ENCODE peak calls at places on chromosomes 6 and 20, in four cellular contexts. One of them, this sample, is unnamed.

GRCh38 chr20:63900373-63900772 is 5.4 kb downstream of the DNAJC5 start:
- DNase-seq in HFFc6: no peak
- DNase-seq in CD4-positive, alpha-beta T cell: no peak
- DNase-seq in stimulated activated CD4-positive, alpha-beta T cell treated with anti-CD3 and anti-CD28 coated beads, Interleukin-2, amount 100 ng/mL, for 48 hours: no peak
- DNase-seq in this sample: no peak

GRCh38 chr6:114534813-114535212 is 192.0 kb upstream of the HS3ST5 start:
- DNase-seq in CD4-positive, alpha-beta T cell: no peak
- DNase-seq in stimulated activated CD4-positive, alpha-beta T cell treated with anti-CD3 and anti-CD28 coated beads, Interleukin-2, amount 100 ng/mL, for 48 hours: no peak
- DNase-seq in HFFc6: no peak
- DNase-seq in this sample: no peak

GRCh38 chr6:101266063-101266462 is 127.4 kb upstream of the GRIK2 start:
- DNase-seq in stimulated activated CD4-positive, alpha-beta T cell treated with anti-CD3 and anti-CD28 coated beads, Interleukin-2, amount 100 ng/mL, for 48 hours: no peak
- DNase-seq in HFFc6: no peak
- DNase-seq in CD4-positive, alpha-beta T cell: no peak
- DNase-seq in this sample: no peak

GRCh38 chr20:45452238-45452637 is 17.3 kb upstream of the WFDC2 start:
- DNase-seq in stimulated activated CD4-positive, alpha-beta T cell treated with anti-CD3 and anti-CD28 coated beads, Interleukin-2, amount 100 ng/mL, for 48 hours: no peak
- DNase-seq in CD4-positive, alpha-beta T cell: no peak
- DNase-seq in HFFc6: no peak
- DNase-seq in this sample: no peak

GRCh38 chr6:155832596-155832995 is 377.0 kb upstream of the NOX3 start:
- DNase-seq in CD4-positive, alpha-beta T cell: no peak
- DNase-seq in HFFc6: peak; percentile 64
- DNase-seq in stimulated activated CD4-positive, alpha-beta T cell treated with anti-CD3 and anti-CD28 coated beads, Interleukin-2, amount 100 ng/mL, for 48 hours: no peak
- DNase-seq in this sample: no peak

GRCh38 chr6:72855471-72855870 is 233.6 kb downstream of the KCNQ5 start:
- DNase-seq in stimulated activated CD4-positive, alpha-beta T cell treated with anti-CD3 and anti-CD28 coated beads, Interleukin-2, amount 100 ng/mL, for 48 hours: no peak
- DNase-seq in CD4-positive, alpha-beta T cell: no peak
- DNase-seq in HFFc6: peak; percentile 27
- DNase-seq in this sample: no peak

GRCh38 chr6:170023620-170024521 is 267.0 kb downstream of the DLL1 start:
- DNase-seq in CD4-positive, alpha-beta T cell: no peak
- DNase-seq in stimulated activated CD4-positive, alpha-beta T cell treated with anti-CD3 and anti-CD28 coated beads, Interleukin-2, amount 100 ng/mL, for 48 hours: no peak
- DNase-seq in HFFc6: no peak
- DNase-seq in this sample: no peak

GRCh38 chr6:21441386-21441785 is 152.2 kb upstream of the SOX4 start:
- DNase-seq in CD4-positive, alpha-beta T cell: no peak
- DNase-seq in stimulated activated CD4-positive, alpha-beta T cell treated with anti-CD3 and anti-CD28 coated beads, Interleukin-2, amount 100 ng/mL, for 48 hours: no peak
- DNase-seq in HFFc6: no peak
- DNase-seq in this sample: no peak

GRCh38 chr6:107348224-107348623 is 111.1 kb downstream of the PDSS2 start:
- DNase-seq in CD4-positive, alpha-beta T cell: no peak
- DNase-seq in stimulated activated CD4-positive, alpha-beta T cell treated with anti-CD3 and anti-CD28 coated beads, Interleukin-2, amount 100 ng/mL, for 48 hours: no peak
- DNase-seq in HFFc6: peak; percentile 8
- DNase-seq in this sample: no peak

GRCh38 chr20:18988701-18989100 is 175.1 kb downstream of the SCP2D1 start:
- DNase-seq in HFFc6: no peak
- DNase-seq in stimulated activated CD4-positive, alpha-beta T cell treated with anti-CD3 and anti-CD28 coated beads, Interleukin-2, amount 100 ng/mL, for 48 hours: no peak
- DNase-seq in CD4-positive, alpha-beta T cell: no peak
- DNase-seq in this sample: no peak

GRCh38 chr20:63369024-63369530 is 7.9 kb upstream of the CHRNA4 start:
- DNase-seq in stimulated activated CD4-positive, alpha-beta T cell treated with anti-CD3 and anti-CD28 coated beads, Interleukin-2, amount 100 ng/mL, for 48 hours: no peak
- DNase-seq in HFFc6: no peak
- DNase-seq in CD4-positive, alpha-beta T cell: no peak
- DNase-seq in this sample: no peak

GRCh38 chr6:4632411-4632810 is 143.8 kb upstream of the CDYL start:
- DNase-seq in CD4-positive, alpha-beta T cell: no peak
- DNase-seq in HFFc6: no peak
- DNase-seq in stimulated activated CD4-positive, alpha-beta T cell treated with anti-CD3 and anti-CD28 coated beads, Interleukin-2, amount 100 ng/mL, for 48 hours: no peak
- DNase-seq in this sample: no peak

GRCh38 chr6:63899550-63899949 is 263.9 kb downstream of the PHF3 start:
- DNase-seq in CD4-positive, alpha-beta T cell: no peak
- DNase-seq in HFFc6: peak; percentile 1
- DNase-seq in stimulated activated CD4-positive, alpha-beta T cell treated with anti-CD3 and anti-CD28 coated beads, Interleukin-2, amount 100 ng/mL, for 48 hours: no peak
- DNase-seq in this sample: no peak

GRCh38 chr6:320351-321157 is 28.3 kb downstream of the DUSP22 start:
- DNase-seq in HFFc6: no peak
- DNase-seq in stimulated activated CD4-positive, alpha-beta T cell treated with anti-CD3 and anti-CD28 coated beads, Interleukin-2, amount 100 ng/mL, for 48 hours: no peak
- DNase-seq in CD4-positive, alpha-beta T cell: no peak
- DNase-seq in this sample: no peak

GRCh38 chr6:16733085-16733484 is 28.2 kb downstream of the ATXN1 start:
- DNase-seq in CD4-positive, alpha-beta T cell: no peak
- DNase-seq in HFFc6: no peak
- DNase-seq in stimulated activated CD4-positive, alpha-beta T cell treated with anti-CD3 and anti-CD28 coated beads, Interleukin-2, amount 100 ng/mL, for 48 hours: no peak
- DNase-seq in this sample: no peak

GRCh38 chr20:57990396-57990987 is 238.0 kb downstream of the ANKRD60 start:
- DNase-seq in HFFc6: peak; percentile 67
- DNase-seq in CD4-positive, alpha-beta T cell: no peak
- DNase-seq in stimulated activated CD4-positive, alpha-beta T cell treated with anti-CD3 and anti-CD28 coated beads, Interleukin-2, amount 100 ng/mL, for 48 hours: no peak
- DNase-seq in this sample: no peak

GRCh38 chr6:88246654-88247053 is 80.5 kb upstream of the CNR1 start:
- DNase-seq in CD4-positive, alpha-beta T cell: no peak
- DNase-seq in stimulated activated CD4-positive, alpha-beta T cell treated with anti-CD3 and anti-CD28 coated beads, Interleukin-2, amount 100 ng/mL, for 48 hours: no peak
- DNase-seq in HFFc6: no peak
- DNase-seq in this sample: no peak

GRCh38 chr6:73579389-73579788 is 58.6 kb upstream of the EEF1A1 start:
- DNase-seq in stimulated activated CD4-positive, alpha-beta T cell treated with anti-CD3 and anti-CD28 coated beads, Interleukin-2, amount 100 ng/mL, for 48 hours: no peak
- DNase-seq in CD4-positive, alpha-beta T cell: no peak
- DNase-seq in HFFc6: no peak
- DNase-seq in this sample: no peak

GRCh38 chr6:3328796-3329195 is 70.0 kb downstream of the PSMG4 start:
- DNase-seq in CD4-positive, alpha-beta T cell: no peak
- DNase-seq in stimulated activated CD4-positive, alpha-beta T cell treated with anti-CD3 and anti-CD28 coated beads, Interleukin-2, amount 100 ng/mL, for 48 hours: no peak
- DNase-seq in HFFc6: no peak
- DNase-seq in this sample: no peak

GRCh38 chr20:33897313-33897912 is 86.3 kb downstream of the CHMP4B start:
- DNase-seq in stimulated activated CD4-positive, alpha-beta T cell treated with anti-CD3 and anti-CD28 coated beads, Interleukin-2, amount 100 ng/mL, for 48 hours: no peak
- DNase-seq in HFFc6: no peak
- DNase-seq in CD4-positive, alpha-beta T cell: no peak
- DNase-seq in this sample: no peak

GRCh38 chr6:69022991-69023390 is 387.9 kb downstream of the ADGRB3 start:
- DNase-seq in stimulated activated CD4-positive, alpha-beta T cell treated with anti-CD3 and anti-CD28 coated beads, Interleukin-2, amount 100 ng/mL, for 48 hours: no peak
- DNase-seq in CD4-positive, alpha-beta T cell: no peak
- DNase-seq in HFFc6: no peak
- DNase-seq in this sample: peak; percentile 10

GRCh38 chr20:50395258-50395729 is 114.9 kb upstream of the PTPN1 start:
- DNase-seq in stimulated activated CD4-positive, alpha-beta T cell treated with anti-CD3 and anti-CD28 coated beads, Interleukin-2, amount 100 ng/mL, for 48 hours: no peak
- DNase-seq in CD4-positive, alpha-beta T cell: no peak
- DNase-seq in HFFc6: peak; percentile 42
- DNase-seq in this sample: no peak

GRCh38 chr6:80640176-80640575 is 533.7 kb downstream of the BCKDHB start:
- DNase-seq in CD4-positive, alpha-beta T cell: no peak
- DNase-seq in HFFc6: no peak
- DNase-seq in stimulated activated CD4-positive, alpha-beta T cell treated with anti-CD3 and anti-CD28 coated beads, Interleukin-2, amount 100 ng/mL, for 48 hours: no peak
- DNase-seq in this sample: no peak

GRCh38 chr6:1636272-1636825 is 26.6 kb downstream of the FOXC1 start:
- DNase-seq in HFFc6: no peak
- DNase-seq in stimulated activated CD4-positive, alpha-beta T cell treated with anti-CD3 and anti-CD28 coated beads, Interleukin-2, amount 100 ng/mL, for 48 hours: no peak
- DNase-seq in CD4-positive, alpha-beta T cell: no peak
- DNase-seq in this sample: no peak

GRCh38 chr6:161405418-161405817 is 131.6 kb upstream of the AGPAT4 start:
- DNase-seq in CD4-positive, alpha-beta T cell: no peak
- DNase-seq in stimulated activated CD4-positive, alpha-beta T cell treated with anti-CD3 and anti-CD28 coated beads, Interleukin-2, amount 100 ng/mL, for 48 hours: no peak
- DNase-seq in HFFc6: no peak
- DNase-seq in this sample: no peak

GRCh38 chr20:8940311-8940710 is 128.6 kb upstream of the PLCB4 start:
- DNase-seq in HFFc6: no peak
- DNase-seq in CD4-positive, alpha-beta T cell: no peak
- DNase-seq in stimulated activated CD4-positive, alpha-beta T cell treated with anti-CD3 and anti-CD28 coated beads, Interleukin-2, amount 100 ng/mL, for 48 hours: no peak
- DNase-seq in this sample: no peak

This sample was measured in hepatic stellate cell.